ENCODE peak calls at places on chromosomes 16 and 17, in six cellular contexts. O is ovary, M is HCT116, R is HepG2, T is Peyer's patch, K is fibroblast of the aortic adventitia. C is an unnamed sample.

GRCh38 chr16:46482895-46483294 is 138.3 kb downstream of the SHCBP1 start:
- DNase-seq in O (no peak), M (no peak), R (peak), T (no peak), K (no peak), C (no peak)

GRCh38 chr16:83689385-83689831 is 118.4 kb upstream of the HSBP1 start:
- DNase-seq in O (no peak), M (no peak), R (no peak), T (no peak), K (peak), C (peak)

GRCh38 chr17:54932711-54933110 is 32.1 kb downstream of the TOM1L1 start:
- DNase-seq in O (no peak), M (no peak), R (no peak), T (no peak), K (no peak), C (no peak)

GRCh38 chr17:16939271-16939576 is 32.7 kb downstream of the TNFRSF13B start:
- DNase-seq in O (no peak), M (no peak), R (no peak), T (no peak), K (no peak), C (no peak)

GRCh38 chr17:46929413-46929812 is 6.5 kb downstream of the GOSR2 start:
- DNase-seq in O (no peak), M (no peak), R (no peak), T (peak), K (no peak), C (no peak)

GRCh38 chr17:5249615-5250014 is 15.0 kb upstream of the SCIMP start:
- DNase-seq in O (peak), M (peak), R (peak), T (peak), K (peak), C (peak)

GRCh38 chr17:66753126-66753920 is 81.6 kb upstream of the CACNG5 start:
- DNase-seq in O (no peak), M (no peak), R (no peak), T (no peak), K (no peak), C (no peak)

GRCh38 chr16:57479422-57480126 is 6.7 kb downstream of the DOK4 start:
- DNase-seq in O (peak), M (no peak), R (peak), T (peak), K (peak), C (no peak)

GRCh38 chr17:2064511-2064910 is 9.6 kb downstream of the HIC1 start:
- DNase-seq in O (no peak), M (no peak), R (no peak), T (peak), K (no peak), C (no peak)

GRCh38 chr16:6880263-6880662 is 452.4 kb upstream of the RBFOX1 start:
- DNase-seq in O (no peak), M (no peak), R (no peak), T (no peak), K (no peak), C (no peak)

GRCh38 chr16:58638148-58639036 is 8.8 kb upstream of the CNOT1 start:
- DNase-seq in O (peak), M (peak), R (peak), T (no peak), K (peak), C (peak)

GRCh38 chr16:11333696-11334095 is 11.6 kb upstream of the RMI2 start:
- DNase-seq in O (no peak), M (no peak), R (no peak), T (no peak), K (no peak), C (no peak)

GRCh38 chr17:41784207-41784744 is 2.2 kb downstream of the JUP start:
- DNase-seq in O (no peak), M (peak), R (no peak), T (peak), K (peak), C (no peak)

GRCh38 chr17:35214192-35214591 is 20.0 kb upstream of the SLC35G3 start:
- DNase-seq in O (no peak), M (no peak), R (no peak), T (no peak), K (no peak), C (no peak)

GRCh38 chr17:41522301-41523224 is 3.9 kb upstream of the KRT15 start:
- DNase-seq in O (no peak), M (peak), R (no peak), T (peak), K (no peak), C (no peak)

GRCh38 chr17:38455288-38455915 is 27.1 kb downstream of the ARHGAP23 start:
- DNase-seq in O (no peak), M (no peak), R (no peak), T (no peak), K (no peak), C (no peak)

GRCh38 chr16:22358000-22358399 is 16.4 kb downstream of the CDR2 start:
- DNase-seq in O (no peak), M (no peak), R (no peak), T (no peak), K (no peak), C (no peak)

GRCh38 chr16:47854737-47855136 is 301.1 kb downstream of the ABCC12 start:
- DNase-seq in O (no peak), M (no peak), R (no peak), T (no peak), K (no peak), C (no peak)

GRCh38 chr17:4948166-4948996 is at the start of gene PFN1:
- DNase-seq in O (peak), M (peak), R (peak), T (peak), K (peak), C (peak)

GRCh38 chr16:30903596-30903995 is 7.2 kb downstream of the CTF1 start:
- DNase-seq in O (no peak), M (no peak), R (peak), T (peak), K (peak), C (no peak)

GRCh38 chr16:23694707-23695373 is 16.2 kb downstream of the PLK1 start:
- DNase-seq in O (no peak), M (no peak), R (peak), T (no peak), K (peak), C (no peak)

GRCh38 chr17:7317161-7317803 is 2.1 kb upstream of the GPS2 start:
- DNase-seq in O (peak), M (no peak), R (no peak), T (no peak), K (no peak), C (no peak)

GRCh38 chr17:47311420-47311819 is 12.3 kb upstream of the EFCAB13 start:
- DNase-seq in O (no peak), M (no peak), R (no peak), T (no peak), K (no peak), C (no peak)

GRCh38 chr17:59151007-59151406 is 4.0 kb downstream of the SKA2 start:
- DNase-seq in O (no peak), M (no peak), R (no peak), T (no peak), K (peak), C (no peak)

GRCh38 chr16:88461291-88462269 is 8.5 kb downstream of the ZFPM1 start:
- DNase-seq in O (no peak), M (no peak), R (no peak), T (no peak), K (no peak), C (no peak)

GRCh38 chr17:44773140-44773539 is 14.4 kb downstream of the ADAM11 start:
- DNase-seq in O (no peak), M (no peak), R (no peak), T (no peak), K (no peak), C (no peak)

GRCh38 chr16:31696968-31697743 is 169.5 kb downstream of the AHSP start:
- DNase-seq in O (no peak), M (peak), R (peak), T (no peak), K (peak), C (peak)

GRCh38 chr17:801660-802059 is 19.5 kb downstream of the MRM3 start:
- DNase-seq in O (no peak), M (no peak), R (peak), T (no peak), K (peak), C (no peak)

GRCh38 chr16:29012913-29013641 is 28.2 kb downstream of the LAT start:
- DNase-seq in O (no peak), M (no peak), R (no peak), T (no peak), K (no peak), C (no peak)

GRCh38 chr16:75491876-75492275 is 3.4 kb downstream of the CHST6 start:
- DNase-seq in O (no peak), M (no peak), R (no peak), T (no peak), K (no peak), C (no peak)

GRCh38 chr16:47461598-47462266 is 601 bp downstream of the PHKB start:
- DNase-seq in O (no peak), M (peak), R (peak), T (no peak), K (peak), C (no peak)

GRCh38 chr17:78374631-78375274 is 3.7 kb upstream of the PGS1 start:
- DNase-seq in O (no peak), M (no peak), R (no peak), T (no peak), K (peak), C (no peak)

GRCh38 chr16:2912330-2913199 is 834 bp downstream of the FLYWCH1 start:
- DNase-seq in O (peak), M (no peak), R (peak), T (peak), K (peak), C (peak)

GRCh38 chr17:42285346-42286050 is 2.8 kb upstream of the STAT5A start:
- DNase-seq in O (peak), M (no peak), R (no peak), T (peak), K (no peak), C (no peak)

DNA sequence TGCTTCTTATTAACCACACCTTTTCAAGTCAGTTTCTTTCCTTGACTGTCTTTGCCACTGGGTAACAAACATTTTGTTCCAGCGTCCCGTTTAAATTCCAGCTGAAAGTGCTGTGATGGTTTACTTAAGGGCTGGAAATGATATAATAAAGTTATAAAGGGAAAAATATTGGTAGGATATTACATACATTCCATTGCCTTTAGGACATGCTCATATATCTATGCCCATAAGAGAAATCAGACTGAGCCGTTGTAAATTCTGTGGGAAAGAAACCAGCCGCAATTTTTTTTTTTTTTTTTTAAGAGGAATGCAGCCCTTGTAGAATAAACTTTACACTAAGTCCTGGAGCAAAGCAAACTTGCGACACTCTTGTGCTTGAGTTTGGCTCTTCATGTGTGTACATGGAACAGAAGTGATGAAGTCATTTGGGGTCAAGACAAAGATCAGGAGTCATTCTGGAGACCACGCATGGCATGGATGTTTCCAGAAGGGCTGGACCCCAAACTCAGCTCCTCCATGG is 210.9 kb downstream of the XYLT1 start:
- DNase-seq in O (no peak), M (no peak), R (no peak), T (no peak), K (no peak), C (no peak)
- H3K4me3 ChIP-seq in O (no peak), M (no peak), R (no peak), T (no peak), K (no peak), C (no peak)

GRCh38 chr17:50675190-50675589 is 32.5 kb downstream of the ANKRD40 start:
- DNase-seq in O (no peak), M (no peak), R (no peak), T (no peak), K (no peak), C (no peak)

GRCh38 chr17:50675627-50676026 is 32.1 kb downstream of the ANKRD40 start:
- DNase-seq in O (no peak), M (no peak), R (no peak), T (peak), K (no peak), C (no peak)

GRCh38 chr17:50679008-50679544 is 28.6 kb downstream of the ANKRD40 start:
- DNase-seq in O (no peak), M (no peak), R (peak), T (no peak), K (no peak), C (no peak)

GRCh38 chr17:50677851-50678375 is 29.8 kb downstream of the ANKRD40 start:
- DNase-seq in O (no peak), M (no peak), R (no peak), T (no peak), K (no peak), C (no peak)

DNA sequence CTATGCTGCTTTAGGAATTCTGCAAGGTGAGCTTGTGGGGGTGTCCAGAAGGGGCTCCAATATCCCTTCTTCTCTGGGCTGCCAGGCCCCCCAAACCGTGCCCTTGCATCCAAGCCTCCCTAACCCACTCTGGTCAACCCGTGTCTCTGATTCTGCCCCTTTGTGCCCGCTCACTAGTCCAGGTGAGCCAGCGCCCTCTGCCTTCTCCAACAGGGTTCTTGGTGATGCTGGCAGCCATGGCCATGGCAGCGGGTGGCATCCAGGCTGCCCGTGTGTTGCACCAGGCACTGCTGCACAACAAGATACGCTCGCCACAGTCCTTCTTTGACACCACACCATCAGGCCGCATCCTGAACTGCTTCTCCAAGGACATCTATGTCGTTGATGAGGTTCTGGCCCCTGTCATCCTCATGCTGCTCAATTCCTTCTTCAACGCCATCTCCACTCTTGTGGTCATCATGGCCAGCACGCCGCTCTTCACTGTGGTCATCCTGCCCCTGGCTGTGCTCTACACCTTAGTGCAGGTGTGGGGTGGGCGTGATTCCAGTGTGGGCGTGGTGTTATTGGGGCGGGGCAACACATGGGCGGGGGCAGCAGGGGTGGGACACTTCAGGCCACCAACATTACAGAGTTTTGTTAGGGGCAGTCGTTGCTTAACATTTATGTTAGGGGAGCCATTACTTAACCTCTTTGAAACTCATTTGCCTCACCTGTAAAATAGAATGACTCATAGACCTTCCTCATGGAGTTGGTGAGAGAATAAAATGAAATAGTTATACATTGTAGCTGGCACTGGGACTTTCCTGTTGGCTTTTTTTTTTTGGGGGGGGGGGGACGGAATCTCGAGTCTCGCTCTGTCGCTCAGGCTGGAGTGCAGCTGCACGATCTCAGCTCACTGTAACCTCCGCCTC is 31.4 kb downstream of the ANKRD40 start:
- DNase-seq in O (no peak), M (no peak), R (no peak), T (no peak), K (no peak), C (no peak)
- TF ChIP-seq CTCF in O (no peak), M (no peak), R (no peak), T (no peak), K (no peak), C (no peak)

GRCh38 chr17:72393553-72393952 is 272.7 kb downstream of the SOX9 start:
- DNase-seq in O (no peak), M (peak), R (no peak), T (no peak), K (peak), C (no peak)
- H3K4me3 ChIP-seq in O (no peak), M (peak), R (no peak), T (no peak), K (no peak), C (no peak)

DNA sequence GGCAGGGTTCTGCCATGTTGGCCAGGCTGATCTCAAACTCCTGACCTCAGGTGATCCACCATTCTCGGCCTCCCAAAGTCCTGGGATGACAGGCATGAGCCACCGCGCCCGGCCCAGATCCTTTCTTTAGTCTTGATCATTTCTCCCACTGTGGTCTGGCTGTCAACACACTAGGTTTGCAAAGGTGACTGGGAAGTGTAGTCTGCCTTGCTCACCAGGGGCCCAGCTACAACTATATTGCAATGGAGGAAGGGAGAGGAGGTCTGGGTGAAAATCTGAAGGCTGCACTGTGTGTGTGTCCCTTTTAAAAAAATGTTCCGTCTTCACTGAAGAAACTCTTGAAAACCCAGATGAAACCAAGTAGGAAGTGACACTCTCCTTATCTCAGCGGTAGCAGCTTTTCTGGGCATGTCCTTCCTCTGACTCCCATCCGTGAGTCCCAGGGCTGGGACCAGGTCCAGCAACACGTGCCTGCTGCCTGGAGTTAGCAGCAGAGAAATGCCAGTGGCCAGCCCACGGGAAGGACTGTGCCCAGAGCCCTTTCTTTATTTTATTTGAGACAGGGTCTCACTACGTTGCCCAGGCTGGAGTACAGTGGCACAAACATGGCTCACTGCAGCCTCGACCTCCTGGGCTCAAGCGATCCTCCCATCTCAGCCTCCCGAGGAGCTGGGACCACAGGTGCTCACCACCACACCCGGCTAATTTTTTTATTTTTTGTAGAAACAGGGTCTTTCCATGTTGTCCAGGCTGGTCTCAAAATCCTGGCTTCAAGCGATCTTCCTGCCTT is 17.8 kb upstream of the KIF19 start:
- DNase-seq in O (no peak), M (no peak), R (no peak), T (no peak), K (peak), C (no peak)
- TF ChIP-seq CTCF in O (no peak), M (no peak), R (no peak), T (no peak), K (no peak), C (no peak)

GRCh38 chr16:66678314-66678713 is 18.2 kb downstream of the CMTM4 start:
- DNase-seq in O (no peak), M (no peak), R (no peak), T (no peak), K (no peak), C (no peak)
- H3K4me3 ChIP-seq in O (no peak), M (no peak), R (no peak), T (no peak), K (no peak), C (no peak)

C was measured in AG09309.